ENCODE peak calls at places on chromosomes 1 and 21, in five cellular contexts. P is cardiac muscle cell, Q is hepatocyte, F is Panc1, S is HCT116. Y is an unnamed sample.

GRCh38 chr1:109226078-109226445 is 12.3 kb downstream of the SARS1 start:
- DNase-seq in P (no peak), Q (no peak), F (no peak), S (no peak), Y (no peak)

GRCh38 chr1:198623920-198624647 is 14.8 kb upstream of the PTPRC start:
- DNase-seq in P (no peak), Q (no peak), F (no peak), S (no peak), Y (no peak)

GRCh38 chr1:9473032-9473792 is 66.1 kb upstream of the SLC25A33 start:
- DNase-seq in P (no peak), Q (peak; percentile 91), F (no peak), S (peak; percentile 12), Y (no peak)

GRCh38 chr1:234617986-234618725 is 8.2 kb upstream of the IRF2BP2 start:
- DNase-seq in P (no peak), Q (no peak), F (no peak), S (no peak), Y (no peak)

GRCh38 chr1:42913426-42914091 is 45.1 kb downstream of the SLC2A1 start:
- DNase-seq in P (peak; percentile 70), Q (peak; percentile 76), F (peak; percentile 82), S (peak; percentile 78), Y (peak; percentile 60)

GRCh38 chr1:13901041-13901440 is 201.1 kb downstream of the PRDM2 start:
- DNase-seq in P (no peak), Q (no peak), F (no peak), S (no peak), Y (no peak)

GRCh38 chr21:31298618-31299269 is 45.3 kb downstream of the TIAM1 start:
- DNase-seq in P (no peak), Q (no peak), F (no peak), S (no peak), Y (no peak)

GRCh38 chr1:108863984-108864383 is 7.1 kb upstream of the AKNAD1 start:
- DNase-seq in P (no peak), Q (no peak), F (no peak), S (no peak), Y (no peak)

GRCh38 chr1:8671313-8671917 is 146.0 kb downstream of the RERE start:
- DNase-seq in P (peak; percentile 74), Q (peak; percentile 81), F (peak; percentile 38), S (peak; percentile 22), Y (no peak)

GRCh38 chr1:196056966-196057365 is 551.3 kb downstream of the KCNT2 start:
- DNase-seq in P (no peak), Q (no peak), F (no peak), S (no peak), Y (no peak)

GRCh38 chr1:2778220-2778592 is 23.3 kb downstream of the TTC34 start:
- DNase-seq in P (no peak), Q (no peak), F (no peak), S (no peak), Y (no peak)

GRCh38 chr1:203289281-203289981 is 15.9 kb upstream of the BTG2 start:
- DNase-seq in P (no peak), Q (peak; percentile 44), F (no peak), S (no peak), Y (peak; percentile 88)

GRCh38 chr1:65003316-65003664 is 36.9 kb upstream of the JAK1 start:
- DNase-seq in P (no peak), Q (no peak), F (peak; percentile 7), S (no peak), Y (no peak)

GRCh38 chr1:179105393-179105792 is 23.5 kb downstream of the TOR3A start:
- DNase-seq in P (peak; percentile 44), Q (peak; percentile 59), F (no peak), S (no peak), Y (no peak)

GRCh38 chr1:102872526-102872925 is 235.8 kb downstream of the COL11A1 start:
- DNase-seq in P (no peak), Q (no peak), F (no peak), S (no peak), Y (no peak)

GRCh38 chr1:236484310-236484971 is 39.3 kb upstream of the LGALS8 start:
- DNase-seq in P (no peak), Q (no peak), F (no peak), S (no peak), Y (no peak)

GRCh38 chr1:203508463-203508862 is 14.5 kb downstream of the OPTC start:
- DNase-seq in P (peak; percentile 68), Q (peak; percentile 67), F (no peak), S (no peak), Y (no peak)

GRCh38 chr21:34545079-34545884 is 33.3 kb upstream of the KCNE1 start:
- DNase-seq in P (peak; percentile 49), Q (peak; percentile 53), F (no peak), S (peak; percentile 40), Y (no peak)

GRCh38 chr1:172394167-172394751 is 26.2 kb upstream of the C1orf105 start:
- DNase-seq in P (no peak), Q (peak; percentile 54), F (no peak), S (no peak), Y (peak; percentile 46)

GRCh38 chr1:14597343-14598006 is 1.0 kb upstream of the KAZN start:
- DNase-seq in P (peak; percentile 49), Q (peak; percentile 16), F (no peak), S (no peak), Y (no peak)

GRCh38 chr1:60813051-60813450 is 269.3 kb upstream of the NFIA start:
- DNase-seq in P (no peak), Q (no peak), F (no peak), S (no peak), Y (no peak)

GRCh38 chr1:159005161-159005560 is 4.5 kb upstream of the IFI16 start:
- DNase-seq in P (no peak), Q (no peak), F (no peak), S (no peak), Y (no peak)

GRCh38 chr1:181807251-181807650 is 254.3 kb downstream of the ZNF648 start:
- DNase-seq in P (no peak), Q (no peak), F (no peak), S (no peak), Y (no peak)

GRCh38 chr1:156801409-156802121 is 15.1 kb downstream of the SH2D2A start:
- DNase-seq in P (peak; percentile 59), Q (peak; percentile 30), F (no peak), S (no peak), Y (no peak)

GRCh38 chr1:15680131-15680530 is 4.0 kb upstream of the PLEKHM2 start:
- DNase-seq in P (no peak), Q (no peak), F (no peak), S (no peak), Y (no peak)

GRCh38 chr1:18794561-18794960 is 64.9 kb downstream of the TAS1R2 start:
- DNase-seq in P (peak; percentile 55), Q (no peak), F (no peak), S (peak; percentile 3), Y (no peak)

GRCh38 chr1:206117151-206117948 is at the start of gene AVPR1B:
- DNase-seq in P (peak; percentile 79), Q (peak; percentile 72), F (no peak), S (no peak), Y (no peak)

GRCh38 chr1:39047374-39048229 is 21.5 kb downstream of the NDUFS5 start:
- DNase-seq in P (peak; percentile 12), Q (peak; percentile 72), F (no peak), S (no peak), Y (no peak)

GRCh38 chr1:170699696-170700095 is 35.8 kb downstream of the PRRX1 start:
- DNase-seq in P (no peak), Q (no peak), F (no peak), S (no peak), Y (no peak)

GRCh38 chr1:30244801-30245200 is 478.6 kb downstream of the MATN1 start:
- DNase-seq in P (no peak), Q (no peak), F (no peak), S (no peak), Y (no peak)

GRCh38 chr1:234486858-234487830 is 8.2 kb upstream of the TARBP1 start:
- DNase-seq in P (peak; percentile 40), Q (peak; percentile 75), F (no peak), S (no peak), Y (no peak)

GRCh38 chr1:210477328-210477924 is 148.7 kb downstream of the HHAT start:
- DNase-seq in P (peak; percentile 81), Q (no peak), F (no peak), S (peak; percentile 2), Y (no peak)

GRCh38 chr1:172971241-172971640 is 79.5 kb downstream of the TNFSF18 start:
- DNase-seq in P (no peak), Q (peak; percentile 7), F (no peak), S (no peak), Y (no peak)

GRCh38 chr1:56097713-56098112 is 481.6 kb downstream of the PLPP3 start:
- DNase-seq in P (no peak), Q (no peak), F (no peak), S (no peak), Y (no peak)

GRCh38 chr1:56081151-56081550 is 498.2 kb downstream of the PLPP3 start:
- DNase-seq in P (no peak), Q (no peak), F (no peak), S (no peak), Y (no peak)

DNA sequence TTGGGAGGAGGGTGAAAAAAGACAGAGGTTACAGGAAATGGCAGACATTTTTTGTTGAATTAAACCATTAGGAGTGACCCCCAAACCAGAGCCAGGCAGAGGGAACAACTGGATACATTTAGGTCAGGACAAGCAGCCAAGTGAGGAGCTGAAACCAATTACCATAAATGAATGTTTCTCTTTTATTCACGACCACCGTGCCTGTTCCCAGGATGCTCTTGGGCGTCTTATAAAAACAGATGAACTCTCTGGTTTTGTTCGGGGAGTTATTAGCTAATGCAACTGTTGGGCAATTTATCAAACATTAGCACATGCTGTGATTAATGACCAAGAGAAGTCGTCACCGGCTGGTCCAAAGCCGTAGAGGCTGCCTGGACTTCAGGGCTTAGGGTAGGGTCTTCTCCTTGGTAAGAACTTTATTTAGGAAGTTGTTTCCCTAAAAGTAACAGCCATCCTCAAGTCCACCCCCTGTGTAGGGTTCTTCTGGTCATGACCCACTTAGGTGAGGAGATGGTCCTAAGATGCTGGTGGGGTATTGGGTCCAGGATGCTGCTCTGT is 141.1 kb downstream of the FOXD2 start:
- DNase-seq in P (no peak), Q (peak; percentile 43), F (no peak), S (no peak), Y (no peak)
- H3K27me3 ChIP-seq in P (no peaks in the 10 kb centered on the region), Q (peaks cover 11% of the 10 kb centered on the region), F (peaks cover 12% of the 10 kb centered on the region), S (no peaks in the 10 kb centered on the region), Y (peaks cover 4% of the 10 kb centered on the region)

GRCh38 chr1:188499690-188500089 is 1670.9 kb downstream of the PLA2G4A start:
- DNase-seq in P (peak; percentile 57), Q (peak; percentile 13), F (no peak), S (no peak), Y (no peak)
- H3K4me1 ChIP-seq in P (no peaks in the 10 kb centered on the region), Q (no peaks in the 10 kb centered on the region), F (no peaks in the 10 kb centered on the region), S (no peaks in the 10 kb centered on the region), Y (no peaks in the 10 kb centered on the region)

GRCh38 chr1:162168261-162168660 is 98.8 kb downstream of the NOS1AP start:
- DNase-seq in P (no peak), Q (no peak), F (no peak), S (no peak), Y (no peak)
- H3K27ac ChIP-seq in P (peak overlapping the region; percentile 9), Q (no peak overlapping the region), F (peak overlapping the region; percentile 71), S (no peak overlapping the region), Y (no peak overlapping the region)

DNA sequence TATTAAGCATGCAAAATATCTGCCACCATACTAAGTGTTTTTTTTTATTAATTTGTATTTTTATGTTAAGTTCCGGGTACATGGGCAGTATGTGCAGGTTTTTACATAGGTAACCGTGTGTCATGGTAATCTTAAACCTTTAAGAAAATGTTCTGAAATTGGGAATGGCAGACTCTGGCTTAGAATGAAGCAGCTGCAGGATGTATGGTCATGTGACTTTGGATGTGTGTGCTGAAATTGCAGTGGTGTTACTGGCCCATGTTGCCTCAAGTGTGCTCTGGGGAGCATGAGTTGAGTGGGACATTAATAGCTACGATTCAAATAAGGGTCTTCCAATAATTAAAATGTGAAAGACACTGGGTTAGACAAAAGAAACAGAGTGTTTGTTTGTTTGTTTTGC is 6.7 kb downstream of the GRIK1 start:
- DNase-seq in P (no peak), Q (no peak), F (no peak), S (no peak), Y (no peak)
- H3K27me3 ChIP-seq in P (peaks cover 82% of the 10 kb centered on the region), Q (peaks cover 23% of the 10 kb centered on the region), F (no peaks in the 10 kb centered on the region), S (no peaks in the 10 kb centered on the region), Y (no peaks in the 10 kb centered on the region)